ENCODE peak calls at places on chromosomes 1 and 21, in seven cellular contexts. R is astrocyte, X is IMR-90, V is RWPE2, I is heart right ventricle, M is H7, Y is HCT116. P is an unnamed sample.
A peak's percentile ranks its signal among the peaks of the same experiment; 100 is the strongest.

GRCh38 chr1:10287023-10287645 is 76.8 kb downstream of the KIF1B start:
- DNase-seq in R (no peak), X (peak; percentile 8), Y (no peak), M (no peak), V (no peak), I (no peak), P (no peak)

GRCh38 chr21:34086887-34087306 is 13.5 kb downstream of the MRPS6 start:
- DNase-seq in V (no peak), I (no peak), X (no peak), M (no peak), R (no peak), Y (no peak), P (no peak)

GRCh38 chr1:201769966-201770365 is 59.0 kb upstream of the IPO9 start:
- DNase-seq in Y (no peak), M (no peak), X (peak; percentile 81), I (peak; percentile 77), V (no peak), R (peak; percentile 94), P (no peak)

GRCh38 chr1:18100493-18101063 is 7.0 kb upstream of the IGSF21 start:
- DNase-seq in I (peak; percentile 48), X (peak; percentile 49), V (no peak), R (peak; percentile 16), M (peak; percentile 83), Y (peak; percentile 50), P (peak; percentile 68)

GRCh38 chr1:58818075-58818474 is 34.2 kb upstream of the JUN start:
- DNase-seq in R (peak; percentile 96), I (no peak), Y (no peak), M (no peak), V (peak; percentile 91), X (peak; percentile 97), P (no peak)

GRCh38 chr1:11784256-11784992 is 21.3 kb downstream of the MTHFR start:
- DNase-seq in V (no peak), Y (no peak), R (no peak), I (no peak), X (no peak), M (peak; percentile 67), P (no peak)

GRCh38 chr1:10328534-10328933 is 70.3 kb upstream of the PGD start:
- DNase-seq in V (no peak), M (no peak), I (no peak), X (no peak), Y (no peak), R (no peak), P (no peak)

GRCh38 chr1:66919828-66920227 is 4.8 kb downstream of the DNAI4 start:
- DNase-seq in V (no peak), M (no peak), Y (no peak), X (no peak), R (no peak), I (no peak), P (no peak)

GRCh38 chr1:29253180-29253579 is 16.9 kb downstream of the PTPRU start:
- DNase-seq in X (no peak), I (no peak), Y (no peak), V (no peak), M (no peak), R (no peak), P (no peak)

GRCh38 chr1:218024211-218024720 is 260.8 kb upstream of the RRP15 start:
- DNase-seq in V (no peak), R (no peak), M (no peak), X (no peak), Y (no peak), I (no peak), P (no peak)

GRCh38 chr1:86714159-86714558 is 9.8 kb downstream of the SH3GLB1 start:
- DNase-seq in I (no peak), V (no peak), Y (no peak), R (no peak), X (peak; percentile 23), M (no peak), P (no peak)

GRCh38 chr21:25949701-25950100 is 214.9 kb downstream of the GABPA start:
- DNase-seq in M (no peak), X (no peak), V (no peak), R (no peak), Y (no peak), I (no peak), P (no peak)

GRCh38 chr21:25953659-25954058 is 216.9 kb downstream of the APP start:
- DNase-seq in V (no peak), Y (no peak), M (no peak), X (no peak), R (no peak), I (no peak), P (no peak)

GRCh38 chr21:25955646-25956045 is 214.9 kb downstream of the APP start:
- DNase-seq in I (no peak), V (no peak), X (no peak), M (no peak), Y (no peak), R (no peak), P (no peak)

GRCh38 chr21:25952306-25952705 is 217.5 kb downstream of the GABPA start:
- DNase-seq in I (no peak), R (no peak), V (no peak), Y (no peak), X (no peak), M (no peak), P (no peak)

GRCh38 chr21:25953196-25953595 is 217.4 kb downstream of the APP start:
- DNase-seq in I (no peak), M (no peak), V (no peak), Y (no peak), X (no peak), R (no peak), P (no peak)
- H3K4me3 ChIP-seq in I (no peak overlapping the region), M (no peak overlapping the region), V (no peak overlapping the region), Y (no peak overlapping the region), X (no peak overlapping the region), R (no peak overlapping the region), P (no peak overlapping the region)

GRCh38 chr1:116544588-116545358 is 26.1 kb downstream of the CD58 start:
- DNase-seq in I (no peak), Y (no peak), X (no peak), M (no peak), V (no peak), R (no peak), P (no peak)
- H3K4me3 ChIP-seq in I (no peak overlapping the region), Y (no peak overlapping the region), X (no peak overlapping the region), M (no peak overlapping the region), V (no peak overlapping the region), R (no peak overlapping the region), P (no peak overlapping the region)

DNA sequence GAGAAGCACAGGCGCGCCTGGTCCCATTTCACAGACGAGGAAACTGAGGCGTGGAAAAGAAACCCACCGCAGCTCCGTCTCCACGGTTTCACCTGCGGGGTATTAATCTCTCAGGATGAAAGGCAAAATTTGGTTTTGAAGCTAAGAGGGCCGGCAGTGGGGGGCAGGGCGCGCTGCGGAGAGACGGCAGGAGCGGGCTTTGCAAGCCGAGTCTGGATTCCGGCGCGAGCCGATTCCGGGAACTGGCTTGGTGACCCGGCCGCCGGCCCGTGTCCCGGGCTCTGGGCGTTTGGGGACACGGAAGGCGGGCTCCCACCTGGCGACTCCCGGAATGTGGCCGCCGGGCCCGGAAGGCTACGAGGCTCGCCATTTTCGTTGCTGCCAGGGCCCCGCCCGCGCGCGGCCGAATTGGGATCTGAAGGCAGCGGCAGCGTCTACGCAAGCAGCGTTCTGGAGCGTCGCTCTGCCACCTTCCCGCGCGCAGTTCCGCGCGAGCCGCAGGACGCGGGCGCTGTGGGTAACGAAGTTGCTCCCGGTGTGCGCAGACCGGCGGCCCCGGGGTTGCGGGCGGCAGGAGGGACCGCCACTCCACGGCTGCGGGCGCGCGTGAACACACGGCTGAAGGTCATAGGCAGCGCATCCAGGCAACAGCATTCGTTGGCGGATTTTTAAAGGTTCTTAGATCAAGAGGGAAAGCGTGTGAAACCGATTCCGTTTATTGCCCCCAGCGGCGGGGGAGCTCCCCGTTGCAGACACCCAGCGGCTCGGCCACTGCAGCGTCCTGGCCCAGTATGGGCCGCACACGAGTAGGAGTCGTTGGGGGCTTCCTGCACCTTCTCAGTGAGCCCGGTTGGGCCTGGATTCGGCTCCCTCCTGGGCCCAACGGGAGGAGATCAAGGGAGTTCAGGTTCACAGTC is 5.4 kb upstream of the PRDM16 start:
- DNase-seq in Y (no peak), I (no peak), M (peak; percentile 75), R (no peak), V (peak; percentile 36), X (no peak), P (peak; percentile 51)
- H3K4me3 ChIP-seq in Y (no peak overlapping the region), I (peak overlapping the region; percentile 28), M (peak overlapping the region; percentile 51), R (no peak overlapping the region), V (no peak overlapping the region), X (no peak overlapping the region), P (peak overlapping the region; percentile 58)

DNA sequence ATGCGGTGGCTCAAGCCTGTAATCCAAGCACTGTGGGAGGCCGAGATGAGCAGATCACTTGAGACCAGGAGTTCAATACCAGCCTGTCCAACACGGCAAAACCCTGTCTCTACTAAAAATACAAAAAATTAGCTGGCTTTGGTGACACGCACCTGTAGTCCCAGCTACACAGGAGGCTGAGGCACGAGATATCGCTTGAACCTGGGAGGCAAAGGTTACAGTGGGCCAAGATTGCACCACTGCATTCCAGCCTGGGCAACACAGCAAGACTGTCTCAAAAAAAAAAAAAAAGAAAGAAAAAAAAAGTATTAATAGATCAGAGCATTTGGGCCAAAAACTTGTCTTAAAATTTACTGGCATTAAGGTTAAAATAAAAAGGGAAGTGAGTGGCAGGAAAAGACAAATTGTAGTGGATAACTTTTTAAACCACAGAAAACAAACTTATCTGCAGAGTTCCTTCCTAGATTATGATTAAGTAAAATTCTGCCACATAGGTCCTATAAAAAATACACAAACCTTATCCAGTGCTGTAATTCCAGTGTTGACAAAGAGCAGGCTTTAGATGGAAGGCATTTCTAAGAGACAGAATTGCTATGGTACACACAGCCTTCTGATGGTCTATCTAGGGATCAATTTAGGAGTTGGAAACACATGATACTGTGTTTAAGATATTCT is 53.3 kb downstream of the EIF4G3 start:
- DNase-seq in I (no peak), X (peak; percentile 11), R (peak; percentile 27), Y (no peak), V (no peak), M (no peak), P (no peak)
- H3K4me3 ChIP-seq in I (no peak overlapping the region), X (no peak overlapping the region), R (no peak overlapping the region), Y (no peak overlapping the region), V (no peak overlapping the region), M (no peak overlapping the region), P (no peak overlapping the region)

GRCh38 chr1:112504666-112505399 is 3.9 kb upstream of the WNT2B start:
- DNase-seq in I (no peak), X (no peak), Y (no peak), M (no peak), R (no peak), V (no peak), P (no peak)
- H3K4me3 ChIP-seq in I (no peak overlapping the region), X (no peak overlapping the region), Y (no peak overlapping the region), M (no peak overlapping the region), R (no peak overlapping the region), V (no peak overlapping the region), P (no peak overlapping the region)